ENCODE peak calls at places on chromosomes 13 and 19, in four cellular contexts. One of them, this sample, is unnamed.

GRCh38 chr19:3670258-3670795 is 29.9 kb downstream of the PIP5K1C start:
- DNase-seq in IMR-90: peak; percentile 84
- DNase-seq in neuronal stem cell: no peak
- DNase-seq in H9: no peak
- DNase-seq in this sample: no peak

GRCh38 chr19:16470911-16471811 is 609 bp downstream of the EPS15L1 start:
- DNase-seq in IMR-90: peak; percentile 55
- DNase-seq in H9: no peak
- DNase-seq in neuronal stem cell: no peak
- DNase-seq in this sample: peak; percentile 62

GRCh38 chr13:27372896-27373295 is 51.5 kb upstream of the GTF3A start:
- DNase-seq in neuronal stem cell: no peak
- DNase-seq in IMR-90: peak; percentile 16
- DNase-seq in H9: no peak
- DNase-seq in this sample: no peak

GRCh38 chr13:30338331-30338851 is 31.0 kb upstream of the KATNAL1 start:
- DNase-seq in H9: no peak
- DNase-seq in neuronal stem cell: no peak
- DNase-seq in IMR-90: peak; percentile 23
- DNase-seq in this sample: no peak

GRCh38 chr13:59531571-59532091 is 632.1 kb downstream of the DIAPH3 start:
- DNase-seq in IMR-90: peak; percentile 89
- DNase-seq in H9: peak; percentile 68
- DNase-seq in neuronal stem cell: no peak
- DNase-seq in this sample: no peak

GRCh38 chr19:41691268-41691970 is 3.3 kb upstream of the CEACAM7 start:
- DNase-seq in H9: peak; percentile 61
- DNase-seq in IMR-90: no peak
- DNase-seq in neuronal stem cell: no peak
- DNase-seq in this sample: no peak

GRCh38 chr13:39353988-39354387 is 249.0 kb downstream of the LHFPL6 start:
- DNase-seq in IMR-90: peak; percentile 65
- DNase-seq in H9: no peak
- DNase-seq in neuronal stem cell: no peak
- DNase-seq in this sample: no peak

GRCh38 chr13:70856706-70857105 is 748.5 kb upstream of the KLHL1 start:
- DNase-seq in neuronal stem cell: no peak
- DNase-seq in H9: no peak
- DNase-seq in IMR-90: no peak
- DNase-seq in this sample: no peak

GRCh38 chr13:106210327-106210726 is 325.1 kb downstream of the EFNB2 start:
- DNase-seq in H9: no peak
- DNase-seq in IMR-90: peak; percentile 11
- DNase-seq in neuronal stem cell: no peak
- DNase-seq in this sample: no peak

GRCh38 chr13:90686438-90686837 is 661.0 kb upstream of the MIR17HG start:
- DNase-seq in H9: no peak
- DNase-seq in IMR-90: peak; percentile 65
- DNase-seq in neuronal stem cell: no peak
- DNase-seq in this sample: no peak

GRCh38 chr19:7874080-7874856 is at the start of gene PRR36:
- DNase-seq in neuronal stem cell: peak; percentile 79
- DNase-seq in IMR-90: no peak
- DNase-seq in H9: peak; percentile 94
- DNase-seq in this sample: peak; percentile 93

GRCh38 chr19:1616875-1617274 is 11.6 kb upstream of the UQCR11 start:
- DNase-seq in IMR-90: no peak
- DNase-seq in H9: no peak
- DNase-seq in neuronal stem cell: no peak
- DNase-seq in this sample: no peak

GRCh38 chr19:45995715-45996385 is 583 bp downstream of the CCDC61 start:
- DNase-seq in neuronal stem cell: no peak
- DNase-seq in H9: no peak
- DNase-seq in IMR-90: peak; percentile 67
- DNase-seq in this sample: no peak

GRCh38 chr13:80036845-80037504 is 304.0 kb downstream of the SPRY2 start:
- DNase-seq in H9: no peak
- DNase-seq in neuronal stem cell: no peak
- DNase-seq in IMR-90: no peak
- DNase-seq in this sample: no peak

GRCh38 chr19:1566392-1567115 is 1.6 kb downstream of the MEX3D start:
- DNase-seq in IMR-90: peak; percentile 77
- DNase-seq in neuronal stem cell: peak; percentile 84
- DNase-seq in H9: peak; percentile 90
- DNase-seq in this sample: peak; percentile 80

GRCh38 chr19:45901912-45902650 is at the start of gene MYPOP:
- DNase-seq in H9: peak; percentile 33
- DNase-seq in neuronal stem cell: no peak
- DNase-seq in IMR-90: no peak
- DNase-seq in this sample: no peak

GRCh38 chr13:48507024-48507423 is 25.9 kb downstream of the RCBTB2 start:
- DNase-seq in IMR-90: no peak
- DNase-seq in neuronal stem cell: no peak
- DNase-seq in H9: no peak
- DNase-seq in this sample: no peak

GRCh38 chr13:48504606-48505369 is 28.1 kb downstream of the RCBTB2 start:
- DNase-seq in neuronal stem cell: no peak
- DNase-seq in H9: peak; percentile 39
- DNase-seq in IMR-90: no peak
- DNase-seq in this sample: no peak

GRCh38 chr13:48508001-48508400 is 24.9 kb downstream of the RCBTB2 start:
- DNase-seq in IMR-90: no peak
- DNase-seq in neuronal stem cell: no peak
- DNase-seq in H9: no peak
- DNase-seq in this sample: no peak

GRCh38 chr13:48506092-48506701 is 26.7 kb downstream of the RCBTB2 start:
- DNase-seq in IMR-90: no peak
- DNase-seq in neuronal stem cell: no peak
- DNase-seq in H9: no peak
- DNase-seq in this sample: no peak

GRCh38 chr13:48505597-48506091 is 27.2 kb downstream of the RCBTB2 start:
- DNase-seq in IMR-90: peak; percentile 71
- DNase-seq in neuronal stem cell: no peak
- DNase-seq in H9: no peak
- DNase-seq in this sample: no peak
- H3K18ac ChIP-seq in IMR-90: no peak overlapping the region
- H3K18ac ChIP-seq in neuronal stem cell: no peak overlapping the region
- H3K18ac ChIP-seq in H9: no peak overlapping the region
- H3K18ac ChIP-seq in this sample: no peak overlapping the region

GRCh38 chr19:57515218-57515617 is 11.9 kb upstream of the ZNF549 start:
- DNase-seq in H9: no peak
- DNase-seq in neuronal stem cell: no peak
- DNase-seq in IMR-90: no peak
- DNase-seq in this sample: no peak
- H3K9me3 ChIP-seq in H9: peaks cover 19% of the 10 kb centered on the region
- H3K9me3 ChIP-seq in neuronal stem cell: peaks cover 42% of the 10 kb centered on the region
- H3K9me3 ChIP-seq in IMR-90: peaks cover 27% of the 10 kb centered on the region
- H3K9me3 ChIP-seq in this sample: peaks cover 22% of the 10 kb centered on the region

GRCh38 chr13:66563076-66563475 is 667.1 kb downstream of the PCDH9 start:
- DNase-seq in H9: no peak
- DNase-seq in IMR-90: peak; percentile 16
- DNase-seq in neuronal stem cell: no peak
- DNase-seq in this sample: no peak
- H3K18ac ChIP-seq in H9: no peak overlapping the region
- H3K18ac ChIP-seq in IMR-90: no peak overlapping the region
- H3K18ac ChIP-seq in neuronal stem cell: no peak overlapping the region
- H3K18ac ChIP-seq in this sample: no peak overlapping the region

GRCh38 chr19:9156304-9156703 is 16.1 kb downstream of the ZNF317 start:
- DNase-seq in IMR-90: no peak
- DNase-seq in neuronal stem cell: no peak
- DNase-seq in H9: no peak
- DNase-seq in this sample: no peak

GRCh38 chr19:9155591-9155990 is 15.4 kb downstream of the ZNF317 start:
- DNase-seq in IMR-90: no peak
- DNase-seq in neuronal stem cell: no peak
- DNase-seq in H9: no peak
- DNase-seq in this sample: no peak

GRCh38 chr19:9161427-9161826 is 17.4 kb upstream of the OR7D2 start:
- DNase-seq in H9: no peak
- DNase-seq in neuronal stem cell: no peak
- DNase-seq in IMR-90: no peak
- DNase-seq in this sample: no peak

GRCh38 chr19:9165256-9165655 is 13.5 kb upstream of the OR7D2 start:
- DNase-seq in H9: no peak
- DNase-seq in neuronal stem cell: no peak
- DNase-seq in IMR-90: peak; percentile 22
- DNase-seq in this sample: no peak

GRCh38 chr19:9159891-9160290 is 18.9 kb upstream of the OR7D2 start:
- DNase-seq in IMR-90: no peak
- DNase-seq in neuronal stem cell: no peak
- DNase-seq in H9: no peak
- DNase-seq in this sample: no peak
- H3K9me3 ChIP-seq in IMR-90: peaks cover 69% of the 10 kb centered on the region
- H3K9me3 ChIP-seq in neuronal stem cell: peaks cover 84% of the 10 kb centered on the region
- H3K9me3 ChIP-seq in H9: peaks cover 7% of the 10 kb centered on the region
- H3K9me3 ChIP-seq in this sample: peaks cover 4% of the 10 kb centered on the region

This sample was measured in H1.